ENCODE peak calls at places on chromosomes 16 and 17, in four cellular contexts. One of them, this sample, is unnamed. For H3K9me3, the result is how much of the 10 kb centered on the place peaks cover.

GRCh38 chr16:63539276-63539675 is 1503.0 kb upstream of the CDH8 start:
- DNase-seq in endothelial cell of umbilical vein: no peak
- DNase-seq in HCT116: no peak
- DNase-seq in mammary epithelial cell: no peak
- DNase-seq in this sample: no peak

GRCh38 chr17:16916557-16916920 is 55.4 kb downstream of the TNFRSF13B start:
- DNase-seq in endothelial cell of umbilical vein: no peak
- DNase-seq in HCT116: no peak
- DNase-seq in mammary epithelial cell: no peak
- DNase-seq in this sample: no peak

GRCh38 chr17:78019367-78019975 is 61.0 kb downstream of the TNRC6C start:
- DNase-seq in endothelial cell of umbilical vein: peak
- DNase-seq in HCT116: peak
- DNase-seq in mammary epithelial cell: no peak
- DNase-seq in this sample: peak

GRCh38 chr17:2545393-2545792 is 33.7 kb upstream of the METTL16 start:
- DNase-seq in endothelial cell of umbilical vein: no peak
- DNase-seq in HCT116: no peak
- DNase-seq in mammary epithelial cell: no peak
- DNase-seq in this sample: no peak

GRCh38 chr16:86948046-86948445 is 369.1 kb downstream of the C16orf95 start:
- DNase-seq in endothelial cell of umbilical vein: no peak
- DNase-seq in HCT116: no peak
- DNase-seq in mammary epithelial cell: no peak
- DNase-seq in this sample: no peak

GRCh38 chr17:79981090-79981489 is 54.6 kb downstream of the TBC1D16 start:
- DNase-seq in endothelial cell of umbilical vein: no peak
- DNase-seq in HCT116: no peak
- DNase-seq in mammary epithelial cell: no peak
- DNase-seq in this sample: no peak

GRCh38 chr17:53780320-53780719 is 42.4 kb upstream of the KIF2B start:
- DNase-seq in endothelial cell of umbilical vein: no peak
- DNase-seq in HCT116: no peak
- DNase-seq in mammary epithelial cell: no peak
- DNase-seq in this sample: no peak

GRCh38 chr17:67469208-67469980 is 92.3 kb downstream of the PITPNC1 start:
- DNase-seq in endothelial cell of umbilical vein: no peak
- DNase-seq in HCT116: no peak
- DNase-seq in mammary epithelial cell: no peak
- DNase-seq in this sample: no peak

GRCh38 chr16:598823-599739 is 9.2 kb downstream of the RAB40C start:
- DNase-seq in endothelial cell of umbilical vein: no peak
- DNase-seq in HCT116: no peak
- DNase-seq in mammary epithelial cell: no peak
- DNase-seq in this sample: no peak

GRCh38 chr17:21078056-21078825 is 35.4 kb upstream of the USP22 start:
- DNase-seq in endothelial cell of umbilical vein: peak
- DNase-seq in HCT116: no peak
- DNase-seq in mammary epithelial cell: no peak
- DNase-seq in this sample: no peak

GRCh38 chr17:68449021-68449739 is 8.1 kb downstream of the WIPI1 start:
- DNase-seq in endothelial cell of umbilical vein: no peak
- DNase-seq in HCT116: no peak
- DNase-seq in mammary epithelial cell: no peak
- DNase-seq in this sample: no peak

GRCh38 chr17:48456584-48456983 is 26.6 kb upstream of the SKAP1 start:
- DNase-seq in endothelial cell of umbilical vein: no peak
- DNase-seq in HCT116: peak
- DNase-seq in mammary epithelial cell: peak
- DNase-seq in this sample: peak

GRCh38 chr16:86752582-86753175 is 174.3 kb downstream of the FOXL1 start:
- DNase-seq in endothelial cell of umbilical vein: no peak
- DNase-seq in HCT116: no peak
- DNase-seq in mammary epithelial cell: no peak
- DNase-seq in this sample: no peak

GRCh38 chr17:73304971-73305786 is 6.6 kb downstream of the CDC42EP4 start:
- DNase-seq in endothelial cell of umbilical vein: peak
- DNase-seq in HCT116: peak
- DNase-seq in mammary epithelial cell: peak
- DNase-seq in this sample: peak

DNA sequence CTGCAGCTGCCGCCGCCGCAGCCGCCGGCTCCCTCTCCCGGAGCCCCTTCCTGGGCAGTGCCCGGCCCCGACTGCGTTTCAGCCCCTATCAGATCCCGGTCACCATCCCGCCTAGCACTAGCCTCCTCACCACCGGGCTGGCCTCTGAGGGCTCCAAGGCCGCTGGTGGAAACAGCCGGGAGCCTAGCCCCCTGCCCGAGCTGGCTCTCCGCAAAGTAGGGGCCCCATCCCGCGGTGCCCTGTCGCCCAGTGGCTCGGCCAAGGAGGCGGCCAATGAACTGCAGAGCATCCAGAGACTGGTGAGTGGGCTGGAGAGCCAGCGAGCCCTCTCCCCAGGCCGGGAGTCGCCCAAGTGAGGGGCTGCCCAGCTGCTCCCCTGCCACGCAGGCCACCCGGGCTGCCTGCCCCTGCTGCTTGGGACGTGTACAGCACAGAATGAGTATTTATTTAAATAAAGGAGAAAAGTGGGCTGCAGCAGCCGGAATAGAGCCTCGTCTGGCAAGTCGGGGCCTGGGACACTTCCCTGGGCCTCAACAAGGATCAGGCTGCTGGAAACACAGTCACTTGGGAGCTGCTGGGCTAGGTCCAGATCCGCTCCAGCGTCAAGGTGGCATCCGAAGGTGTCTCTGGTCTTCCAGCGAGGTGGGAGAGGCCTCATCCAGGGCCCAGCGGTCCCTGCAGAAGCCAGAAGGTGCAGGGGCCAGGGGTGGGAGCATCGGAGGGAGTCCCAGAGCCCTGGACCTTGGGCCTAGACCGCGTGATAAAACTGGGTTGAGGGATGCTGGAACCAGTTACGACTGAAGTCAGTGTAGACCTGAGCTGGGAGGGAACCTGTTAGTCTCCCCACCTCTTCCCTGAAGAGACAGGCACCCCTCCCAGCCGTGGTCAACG is 8.8 kb downstream of the TBX2 start:
- DNase-seq in endothelial cell of umbilical vein: no peak
- DNase-seq in HCT116: no peak
- DNase-seq in mammary epithelial cell: no peak
- DNase-seq in this sample: no peak
- TF ChIP-seq EZH2 in endothelial cell of umbilical vein: peak
- TF ChIP-seq EZH2 in HCT116: no peak
- TF ChIP-seq EZH2 in mammary epithelial cell: no peak
- TF ChIP-seq EZH2 in this sample: no peak

GRCh38 chr17:76451480-76451879 is 1.5 kb downstream of the UBE2O start:
- DNase-seq in endothelial cell of umbilical vein: no peak
- DNase-seq in HCT116: no peak
- DNase-seq in mammary epithelial cell: no peak
- DNase-seq in this sample: no peak
- H3K4me3 ChIP-seq in endothelial cell of umbilical vein: peak
- H3K4me3 ChIP-seq in HCT116: peak
- H3K4me3 ChIP-seq in mammary epithelial cell: peak
- H3K4me3 ChIP-seq in this sample: peak

DNA sequence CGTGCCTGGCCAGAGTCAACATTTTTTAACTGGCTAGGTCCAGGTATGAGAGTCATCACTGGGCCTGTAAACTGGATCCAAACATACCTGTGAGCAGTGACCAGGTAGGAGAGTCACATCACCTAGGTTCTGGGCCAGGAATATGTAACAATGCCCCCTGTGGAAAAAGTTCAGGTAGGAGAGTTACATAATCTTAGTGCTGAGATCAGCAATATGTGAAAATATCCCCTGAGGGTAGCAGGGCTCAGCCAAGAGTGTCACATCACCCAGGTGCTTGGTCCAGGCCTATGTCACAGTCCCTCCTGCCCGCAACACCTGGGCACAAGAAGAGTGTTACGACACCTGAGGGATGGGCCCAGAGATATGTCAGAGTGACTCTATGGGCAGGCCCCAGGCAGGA is 2104.7 kb downstream of the TP53TG3F start:
- DNase-seq in endothelial cell of umbilical vein: no peak
- DNase-seq in HCT116: no peak
- DNase-seq in mammary epithelial cell: no peak
- DNase-seq in this sample: no peak
- H3K9me3 ChIP-seq in endothelial cell of umbilical vein: under half
- H3K9me3 ChIP-seq in HCT116: under half
- H3K9me3 ChIP-seq in mammary epithelial cell: under half
- H3K9me3 ChIP-seq in this sample: under half

DNA sequence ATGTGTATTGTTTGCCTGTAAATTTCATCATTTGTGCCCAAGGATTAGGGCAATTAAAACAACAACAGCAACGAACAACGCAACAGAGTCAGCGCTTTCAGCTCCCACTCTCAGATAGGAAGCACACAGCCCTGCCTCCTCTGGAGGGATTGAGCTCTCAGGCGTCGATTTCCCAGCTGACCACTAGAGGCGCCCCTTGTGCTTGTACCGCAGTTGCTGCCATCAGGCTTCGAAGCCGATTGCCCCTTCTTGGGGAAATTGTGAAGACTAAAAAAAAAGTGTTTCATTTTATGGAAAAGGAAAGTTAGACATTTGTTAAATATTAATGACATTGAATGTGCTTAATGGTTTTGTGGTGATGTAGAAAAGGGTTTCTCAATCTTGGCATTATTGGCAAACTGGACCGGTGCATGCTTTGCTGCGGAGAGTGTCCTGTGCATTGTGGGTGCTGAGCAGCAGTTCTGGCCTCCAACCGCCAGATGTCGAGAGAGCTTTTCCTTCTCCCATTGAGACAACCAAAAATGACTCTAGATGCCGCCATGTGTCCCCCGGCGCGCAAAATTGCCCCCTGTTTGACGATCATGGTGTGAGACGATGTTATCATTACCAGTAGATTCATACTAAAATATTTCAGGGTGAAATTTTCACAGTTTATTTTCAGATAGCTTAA is 650.4 kb upstream of the RBFOX1 start:
- DNase-seq in endothelial cell of umbilical vein: no peak
- DNase-seq in HCT116: no peak
- DNase-seq in mammary epithelial cell: no peak
- DNase-seq in this sample: peak
- TF ChIP-seq EZH2 in endothelial cell of umbilical vein: no peak
- TF ChIP-seq EZH2 in HCT116: no peak
- TF ChIP-seq EZH2 in mammary epithelial cell: no peak
- TF ChIP-seq EZH2 in this sample: no peak

DNA sequence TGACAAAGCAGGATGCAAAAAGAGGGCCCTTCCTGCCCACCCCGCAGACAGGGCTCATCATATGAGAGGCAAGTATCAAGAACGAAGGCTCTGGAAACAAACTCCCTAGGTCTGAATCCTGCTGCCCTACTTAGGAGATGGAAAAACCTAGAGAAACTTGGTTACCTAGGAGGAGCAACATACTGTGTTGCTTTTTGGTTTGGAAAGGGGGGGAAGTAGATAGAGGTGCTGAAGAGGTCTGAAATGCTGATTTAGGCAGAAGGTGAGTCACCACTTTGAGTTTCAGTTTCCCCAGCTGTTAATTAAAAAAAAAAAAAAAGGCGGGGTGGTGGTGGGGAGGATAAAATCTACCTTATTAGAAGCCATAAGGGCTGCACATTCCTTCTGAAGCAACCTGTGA is 1.5 kb downstream of the N4BP1 start:
- DNase-seq in endothelial cell of umbilical vein: no peak
- DNase-seq in HCT116: no peak
- DNase-seq in mammary epithelial cell: peak
- DNase-seq in this sample: peak
- H3K4me3 ChIP-seq in endothelial cell of umbilical vein: peak
- H3K4me3 ChIP-seq in HCT116: peak
- H3K4me3 ChIP-seq in mammary epithelial cell: peak
- H3K4me3 ChIP-seq in this sample: peak

DNA sequence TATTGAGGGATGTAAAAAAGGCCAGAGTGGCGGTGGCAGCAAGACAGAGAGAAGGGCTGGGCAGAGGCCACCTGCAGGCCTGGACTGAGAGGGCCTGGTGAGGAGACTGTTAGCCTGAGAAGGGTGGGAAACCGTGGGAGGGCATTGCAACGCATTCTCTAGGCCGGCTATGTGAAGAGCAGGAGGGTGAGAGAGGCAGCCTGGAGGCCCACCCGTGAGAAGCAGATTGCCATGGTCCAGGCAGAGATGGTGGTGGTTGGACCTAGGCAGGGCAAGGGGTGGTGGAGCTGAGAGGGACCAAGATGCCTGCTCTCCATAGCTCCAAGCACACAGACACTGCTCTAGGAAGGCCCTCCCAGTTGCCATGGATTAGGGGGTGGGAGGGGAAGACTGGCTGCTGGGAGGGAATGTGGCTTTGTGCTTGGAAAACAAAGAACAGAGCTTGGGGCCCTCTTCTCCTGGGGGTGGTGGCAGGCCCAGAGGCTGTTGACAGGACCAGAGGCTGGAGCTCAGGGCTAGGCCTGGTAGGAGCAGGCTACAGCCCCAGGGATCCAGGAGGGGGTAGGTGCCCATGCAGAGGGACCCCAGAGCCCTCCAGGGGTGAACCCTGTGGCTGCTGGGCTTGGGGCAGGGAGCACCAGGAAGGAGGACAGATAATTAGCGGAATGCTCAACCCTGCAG is 12.4 kb upstream of the TCAP start:
- DNase-seq in endothelial cell of umbilical vein: peak
- DNase-seq in HCT116: no peak
- DNase-seq in mammary epithelial cell: no peak
- DNase-seq in this sample: no peak
- H3K9me3 ChIP-seq in endothelial cell of umbilical vein: under half
- H3K9me3 ChIP-seq in HCT116: under half
- H3K9me3 ChIP-seq in mammary epithelial cell: under half
- H3K9me3 ChIP-seq in this sample: under half

GRCh38 chr17:9024497-9024896 is 3.2 kb downstream of the NTN1 start:
- DNase-seq in endothelial cell of umbilical vein: no peak
- DNase-seq in HCT116: no peak
- DNase-seq in mammary epithelial cell: no peak
- DNase-seq in this sample: no peak
- TF ChIP-seq EZH2 in endothelial cell of umbilical vein: no peak
- TF ChIP-seq EZH2 in HCT116: no peak
- TF ChIP-seq EZH2 in mammary epithelial cell: no peak
- TF ChIP-seq EZH2 in this sample: no peak

DNA sequence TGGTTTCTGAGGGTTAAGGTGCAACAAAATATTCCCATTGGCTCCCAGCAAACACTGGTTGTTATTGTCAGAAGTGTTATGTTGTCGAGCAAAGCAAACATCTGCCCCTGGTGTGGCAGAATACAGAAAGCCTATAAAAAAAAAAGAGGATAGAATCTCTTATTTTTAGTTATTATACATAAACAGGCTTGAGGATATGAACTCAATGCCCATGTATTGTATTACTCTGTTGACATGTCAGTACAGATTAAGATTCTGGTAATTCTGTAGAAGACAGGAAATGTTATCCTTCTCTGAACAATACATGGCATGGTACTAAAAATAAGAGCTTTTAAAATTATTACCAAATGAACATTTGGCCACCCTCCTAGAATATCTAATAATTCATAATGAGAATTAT is 73.7 kb downstream of the CA4 start:
- DNase-seq in endothelial cell of umbilical vein: peak
- DNase-seq in HCT116: no peak
- DNase-seq in mammary epithelial cell: no peak
- DNase-seq in this sample: no peak
- H3K4me3 ChIP-seq in endothelial cell of umbilical vein: no peak
- H3K4me3 ChIP-seq in HCT116: no peak
- H3K4me3 ChIP-seq in mammary epithelial cell: no peak
- H3K4me3 ChIP-seq in this sample: no peak

GRCh38 chr16:75169899-75170405 is 21.6 kb downstream of the ZFP1 start:
- DNase-seq in endothelial cell of umbilical vein: no peak
- DNase-seq in HCT116: no peak
- DNase-seq in mammary epithelial cell: no peak
- DNase-seq in this sample: no peak

GRCh38 chr16:75176926-75177325 is 28.6 kb downstream of the ZFP1 start:
- DNase-seq in endothelial cell of umbilical vein: no peak
- DNase-seq in HCT116: no peak
- DNase-seq in mammary epithelial cell: no peak
- DNase-seq in this sample: no peak

GRCh38 chr16:75175074-75175473 is 26.8 kb downstream of the ZFP1 start:
- DNase-seq in endothelial cell of umbilical vein: no peak
- DNase-seq in HCT116: no peak
- DNase-seq in mammary epithelial cell: no peak
- DNase-seq in this sample: no peak

GRCh38 chr16:75172578-75172977 is 24.3 kb downstream of the ZFP1 start:
- DNase-seq in endothelial cell of umbilical vein: no peak
- DNase-seq in HCT116: no peak
- DNase-seq in mammary epithelial cell: no peak
- DNase-seq in this sample: no peak
- H3K9me3 ChIP-seq in endothelial cell of umbilical vein: under half
- H3K9me3 ChIP-seq in HCT116: under half
- H3K9me3 ChIP-seq in mammary epithelial cell: half or more
- H3K9me3 ChIP-seq in this sample: under half